ENCODE peak calls at places on chromosomes 11 and 22, in nine cellular contexts. A is adrenal gland, W is A549, Y is astrocyte of the spinal cord, X is IMR-90, M is heart right ventricle, Z is AG04449, N is lower lobe of right lung, L is BE2C. B is an unnamed sample.

GRCh38 chr22:44838316-44839016 is 86.1 kb downstream of the ARHGAP8 start:
- DNase-seq in A (no peak), W (no peak), Y (no peak), X (no peak), M (no peak), Z (no peak), N (no peak), L (no peak), B (no peak)

GRCh38 chr22:38030311-38031133 is 26.7 kb upstream of the PICK1 start:
- DNase-seq in A (no peak), W (no peak), Y (no peak), X (peak), M (no peak), Z (no peak), N (no peak), L (no peak), B (no peak)

GRCh38 chr22:27278986-27279385 is 522.6 kb downstream of the MN1 start:
- DNase-seq in A (no peak), W (no peak), Y (no peak), X (no peak), M (no peak), Z (no peak), N (no peak), L (no peak), B (no peak)

GRCh38 chr22:48423481-48423901 is 1404.2 kb downstream of the BRD1 start:
- DNase-seq in A (no peak), W (no peak), Y (no peak), X (no peak), M (no peak), Z (peak), N (no peak), L (no peak), B (no peak)

GRCh38 chr11:63613517-63614135 is 607 bp downstream of the PLAAT3 start:
- DNase-seq in A (peak), W (peak), Y (peak), X (no peak), M (peak), Z (no peak), N (peak), L (peak), B (no peak)

GRCh38 chr22:45324186-45324775 is 14.5 kb downstream of the FAM118A start:
- DNase-seq in A (no peak), W (no peak), Y (no peak), X (no peak), M (no peak), Z (no peak), N (no peak), L (no peak), B (no peak)

GRCh38 chr22:46537221-46537945 is at the start of gene CELSR1:
- DNase-seq in A (no peak), W (peak), Y (no peak), X (peak), M (no peak), Z (no peak), N (peak), L (no peak), B (no peak)

GRCh38 chr11:65903068-65903481 is 2.9 kb upstream of the FOSL1 start:
- DNase-seq in A (no peak), W (peak), Y (peak), X (peak), M (no peak), Z (no peak), N (no peak), L (no peak), B (no peak)

GRCh38 chr11:44593194-44593593 is 27.7 kb downstream of the CD82 start:
- DNase-seq in A (no peak), W (no peak), Y (no peak), X (no peak), M (no peak), Z (no peak), N (no peak), L (no peak), B (no peak)

GRCh38 chr11:10315083-10315482 is 10.2 kb downstream of the ADM start:
- DNase-seq in A (no peak), W (no peak), Y (no peak), X (no peak), M (no peak), Z (no peak), N (no peak), L (no peak), B (no peak)

GRCh38 chr11:27291302-27291889 is 71.6 kb downstream of the CCDC34 start:
- DNase-seq in A (peak), W (peak), Y (no peak), X (no peak), M (no peak), Z (no peak), N (no peak), L (no peak), B (no peak)

GRCh38 chr11:3169235-3169951 is 4.3 kb upstream of the OSBPL5 start:
- DNase-seq in A (peak), W (peak), Y (peak), X (peak), M (peak), Z (no peak), N (peak), L (no peak), B (no peak)

GRCh38 chr11:65663634-65664200 is 1.0 kb upstream of the RELA start:
- DNase-seq in A (peak), W (no peak), Y (no peak), X (peak), M (peak), Z (no peak), N (peak), L (no peak), B (no peak)

DNA sequence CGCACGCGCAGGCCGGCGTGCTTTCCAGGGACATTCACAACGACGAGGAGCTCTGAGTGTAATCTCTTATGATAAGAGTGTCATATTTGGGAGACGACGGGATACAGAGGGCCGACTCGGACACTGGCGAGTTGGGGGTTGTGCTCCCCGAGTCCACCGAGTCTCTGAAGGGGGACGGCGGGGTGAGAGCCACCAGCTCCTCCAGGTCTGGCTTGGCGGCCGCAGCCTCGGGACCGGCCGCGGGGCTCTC is 170.9 kb upstream of the CTSC start:
- DNase-seq in A (no peak), W (no peak), Y (no peak), X (no peak), M (no peak), Z (no peak), N (no peak), L (no peak), B (no peak)
- H3K4me3 ChIP-seq in A (peak), W (peak), Y (no peak), X (no peak), M (peak), Z (peak), N (peak), L (no peak), B (peak)

GRCh38 chr22:22520020-22520656 is at the start of gene ZNF280A:
- DNase-seq in A (peak), W (peak), Y (peak), X (no peak), M (no peak), Z (no peak), N (no peak), L (no peak), B (no peak)
- TF ChIP-seq CTCF in A (peak), W (no peak), Y (no peak), X (no peak), M (no peak), Z (no peak), N (no peak), L (no peak), B (no peak)

GRCh38 chr11:68843052-68843561 is 1.4 kb upstream of the CPT1A start:
- DNase-seq in A (peak), W (no peak), Y (peak), X (peak), M (no peak), Z (no peak), N (no peak), L (no peak), B (no peak)
- H3K4me3 ChIP-seq in A (peak), W (no peak), Y (peak), X (peak), M (peak), Z (peak), N (peak), L (no peak), B (peak)

DNA sequence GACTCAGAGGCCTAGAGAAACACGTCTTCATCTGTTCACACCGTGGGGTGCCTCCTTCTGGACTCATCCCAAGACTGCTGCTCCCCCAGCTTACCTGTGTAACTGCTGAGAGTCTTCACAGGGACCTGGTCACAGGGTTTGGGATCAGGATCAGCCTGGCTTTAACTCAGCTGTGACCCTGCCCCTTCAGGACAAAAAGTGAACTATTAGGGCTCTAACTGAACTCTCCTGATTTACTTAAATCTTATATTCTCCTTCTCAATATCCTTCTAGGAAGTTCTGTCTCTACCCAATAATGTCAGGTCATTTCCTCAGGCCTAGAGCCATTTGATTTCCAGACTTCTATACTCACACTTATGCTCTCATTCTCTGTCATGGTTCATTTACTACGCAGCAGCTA is 108.4 kb downstream of the ZNF280B start:
- DNase-seq in A (no peak), W (no peak), Y (no peak), X (no peak), M (no peak), Z (no peak), N (no peak), L (no peak), B (no peak)
- TF ChIP-seq CTCF in A (no peak), W (no peak), Y (no peak), X (no peak), M (no peak), Z (no peak), N (no peak), L (no peak), B (no peak)

GRCh38 chr11:46381836-46382643 is 571 bp downstream of the MDK start:
- DNase-seq in A (no peak), W (no peak), Y (no peak), X (no peak), M (peak), Z (no peak), N (no peak), L (no peak), B (no peak)
- H3K4me3 ChIP-seq in A (peak), W (peak), Y (peak), X (peak), M (peak), Z (peak), N (peak), L (peak), B (peak)

GRCh38 chr11:111454561-111455192 is 57.5 kb downstream of the BTG4 start:
- DNase-seq in A (peak), W (peak), Y (peak), X (peak), M (no peak), Z (peak), N (no peak), L (peak), B (no peak)
- TF ChIP-seq CTCF in A (no peak), W (peak), Y (peak), X (peak), M (peak), Z (peak), N (peak), L (peak), B (peak)

GRCh38 chr22:32876516-32876915 is 75.0 kb downstream of the TIMP3 start:
- DNase-seq in A (no peak), W (no peak), Y (no peak), X (no peak), M (no peak), Z (no peak), N (no peak), L (no peak), B (no peak)
- H3K4me3 ChIP-seq in A (no peak), W (no peak), Y (no peak), X (no peak), M (no peak), Z (no peak), N (no peak), L (no peak), B (no peak)

DNA sequence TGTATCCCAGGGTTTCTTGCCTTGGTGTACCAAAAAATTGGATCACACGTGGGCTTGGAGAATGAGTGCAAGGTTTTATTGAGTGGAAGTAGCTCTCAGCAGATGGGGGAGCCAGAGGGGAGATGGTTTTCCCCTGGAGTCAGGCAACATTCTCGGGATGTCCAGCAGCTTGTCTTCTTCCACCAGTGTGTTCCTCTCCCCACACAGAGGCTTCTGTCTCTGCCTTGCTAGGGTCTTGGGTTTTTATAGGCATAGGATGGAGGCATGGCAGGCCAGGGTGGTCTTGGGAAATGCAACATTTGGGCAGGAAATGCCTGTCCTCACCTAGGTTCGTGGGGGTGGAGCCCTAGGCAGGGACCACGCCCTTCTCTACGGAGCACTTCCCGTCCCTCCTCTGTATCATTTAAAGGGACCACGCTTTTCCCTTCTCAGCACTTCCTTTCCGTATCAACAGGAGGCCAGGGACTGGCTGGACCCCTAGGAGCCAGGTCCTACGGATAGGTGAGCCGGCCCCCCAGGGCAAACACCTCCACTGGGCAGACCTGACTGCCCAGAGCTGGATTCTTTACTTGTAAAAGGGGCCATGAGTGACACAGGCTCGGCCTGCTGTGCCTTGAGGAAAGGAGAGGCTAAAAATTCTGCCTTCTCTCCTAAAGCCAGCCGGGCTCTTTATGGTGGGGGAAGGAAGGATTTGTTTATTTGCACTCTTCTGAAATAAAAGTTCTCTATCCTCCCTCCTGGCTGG is 55.3 kb upstream of the CCDC188 start:
- DNase-seq in A (peak), W (peak), Y (peak), X (peak), M (peak), Z (no peak), N (peak), L (no peak), B (no peak)
- TF ChIP-seq CTCF in A (peak), W (no peak), Y (no peak), X (no peak), M (peak), Z (no peak), N (no peak), L (no peak), B (no peak)

B was measured in epithelial cell of proximal tubule.